ENCODE peak calls at places on chromosomes 11 and 22, in six cellular contexts. R is neural progenitor cell; Z is CD8-positive, alpha-beta T cell; V is lower lobe of right lung; O is A549; S is right atrium auricular region. H is an unnamed sample.
A peak's percentile ranks its signal among the peaks of the same experiment; 100 is the strongest.

GRCh38 chr11:64430570-64430969 is 71.6 kb downstream of the RPS6KA4 start:
- DNase-seq in Z (no peak), V (no peak), S (no peak), R (no peak), O (no peak), H (no peak)

GRCh38 chr22:23898006-23898974 is 4.1 kb downstream of the MIF start:
- DNase-seq in S (no peak), V (no peak), O (no peak), Z (no peak), R (no peak), H (no peak)

GRCh38 chr11:71311176-71311925 is 59.0 kb upstream of the SHANK2 start:
- DNase-seq in O (no peak), V (no peak), Z (no peak), S (peak; percentile 34), R (no peak), H (no peak)

GRCh38 chr22:20080776-20081654 is 974 bp downstream of the DGCR8 start:
- DNase-seq in Z (no peak), S (no peak), O (peak; percentile 5), R (peak; percentile 68), V (peak; percentile 51), H (no peak)

GRCh38 chr11:2575611-2576051 is 124.2 kb downstream of the KCNQ1OT1 start:
- DNase-seq in O (no peak), V (peak; percentile 36), S (no peak), R (no peak), Z (no peak), H (no peak)

GRCh38 chr11:32231909-32232493 is 141.1 kb downstream of the RCN1 start:
- DNase-seq in O (peak; percentile 35), V (no peak), Z (no peak), S (no peak), R (peak; percentile 70), H (peak; percentile 0)

GRCh38 chr11:32864555-32864954 is 28.1 kb upstream of the QSER1 start:
- DNase-seq in Z (no peak), V (no peak), R (no peak), O (no peak), S (no peak), H (no peak)

GRCh38 chr11:350723-351255 is 18.5 kb upstream of the B4GALNT4 start:
- DNase-seq in V (no peak), Z (no peak), O (no peak), R (no peak), S (no peak), H (no peak)

GRCh38 chr22:29780781-29781676 is 13.9 kb downstream of the UQCR10 start:
- DNase-seq in V (no peak), R (no peak), O (no peak), S (no peak), Z (no peak), H (no peak)

DNA sequence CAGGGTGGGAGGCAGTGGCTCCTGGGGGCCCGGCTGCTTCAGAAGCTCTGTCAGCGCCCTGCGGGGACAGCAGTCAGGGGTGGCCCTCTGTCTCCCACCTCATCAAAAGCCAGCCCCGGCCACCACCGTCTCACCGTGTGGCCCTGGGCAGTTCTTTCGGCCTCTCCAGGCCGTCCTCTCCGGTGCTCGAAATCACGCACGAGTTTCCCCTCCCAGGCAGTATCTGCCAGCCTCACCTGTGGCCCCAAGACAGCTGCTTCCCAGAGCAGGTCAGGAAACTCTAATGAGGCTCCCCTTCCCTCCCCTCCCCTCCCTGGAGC is 3.6 kb downstream of the SHISA8 start:
- DNase-seq in Z (no peak), S (no peak), O (no peak), V (no peak), R (peak; percentile 1), H (no peak)
- H3K4me3 ChIP-seq in Z (peak overlapping the region; percentile 30), S (no peak overlapping the region), O (no peak overlapping the region), V (no peak overlapping the region), R (no peak overlapping the region), H (no peak overlapping the region)

DNA sequence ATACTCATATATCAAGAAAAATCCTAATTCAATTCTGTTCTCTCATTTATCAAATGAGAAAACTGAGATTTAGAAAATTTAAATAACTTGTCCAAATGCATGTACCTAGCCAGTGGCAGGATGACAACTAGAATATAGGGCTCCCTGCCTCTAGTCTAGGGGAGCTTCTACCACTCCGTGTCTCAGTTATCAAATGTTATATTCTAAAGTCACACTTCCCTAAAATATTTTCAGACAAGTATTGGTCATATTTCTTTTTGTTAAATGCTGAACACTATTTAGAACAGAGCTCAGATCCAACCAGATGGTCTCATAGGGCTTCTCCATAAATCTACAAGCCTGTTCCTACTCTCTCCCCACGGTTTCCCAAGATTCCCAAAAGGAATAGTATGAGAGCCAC is 26.3 kb downstream of the KCNJ1 start:
- DNase-seq in R (no peak), Z (no peak), O (no peak), S (no peak), V (no peak), H (no peak)
- H3K4me3 ChIP-seq in R (no peak overlapping the region), Z (no peak overlapping the region), O (no peak overlapping the region), S (no peak overlapping the region), V (no peak overlapping the region), H (no peak overlapping the region)

DNA sequence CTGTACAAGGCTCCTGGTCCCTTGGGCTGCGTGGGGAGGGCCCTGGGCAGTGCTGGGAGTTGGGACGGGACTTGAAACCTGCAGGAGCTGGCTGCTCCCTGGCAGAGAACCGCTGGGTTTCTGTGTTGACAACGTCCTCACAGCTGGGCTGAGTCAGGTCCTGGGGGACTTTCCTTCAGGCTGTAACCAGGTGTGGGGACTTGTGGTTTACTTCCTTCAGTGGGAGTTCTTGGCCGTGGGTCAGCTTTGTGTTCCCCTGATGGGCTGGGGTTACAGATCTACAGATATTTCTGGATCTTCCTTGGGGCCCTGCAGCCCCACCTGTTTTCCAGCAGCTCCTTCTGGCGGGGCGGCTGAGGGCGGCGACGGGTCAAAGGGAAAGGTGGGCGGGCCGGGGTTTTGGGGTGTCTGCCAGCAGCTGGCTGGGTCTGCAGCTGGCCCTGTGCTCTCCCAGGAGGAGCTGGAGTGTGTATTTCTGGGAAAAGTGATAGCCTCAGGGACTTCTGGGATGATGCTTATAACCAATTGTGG is 18.9 kb downstream of the ST14 start:
- DNase-seq in R (no peak), V (no peak), S (no peak), Z (no peak), O (no peak), H (no peak)
- H3K4me3 ChIP-seq in R (no peak overlapping the region), V (no peak overlapping the region), S (no peak overlapping the region), Z (no peak overlapping the region), O (no peak overlapping the region), H (no peak overlapping the region)

DNA sequence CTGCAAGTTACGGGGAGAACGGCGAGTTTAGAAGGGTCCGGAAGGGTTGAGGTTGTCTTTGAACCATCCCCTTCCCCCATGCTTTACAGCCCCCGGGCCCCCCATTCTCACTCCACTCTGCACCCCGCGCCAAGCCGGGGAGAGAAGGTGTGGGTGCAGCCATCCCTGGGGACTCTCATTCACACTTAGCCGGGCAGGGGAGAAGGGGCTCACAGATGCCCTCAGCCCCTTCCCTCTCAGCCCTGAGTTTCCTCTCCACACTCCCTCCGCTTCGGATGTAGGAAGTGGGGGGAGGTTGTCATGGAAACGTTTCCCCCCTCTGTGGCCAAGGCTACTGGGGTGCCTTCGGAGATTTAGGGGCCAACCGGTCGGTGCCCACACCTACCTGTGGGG is 333 bp downstream of the CADM1 start:
- DNase-seq in R (no peak), Z (no peak), V (no peak), S (no peak), O (peak; percentile 28), H (no peak)
- H3K4me3 ChIP-seq in R (peak overlapping the region; percentile 77), Z (peak overlapping the region; percentile 53), V (peak overlapping the region; percentile 63), S (peak overlapping the region; percentile 74), O (peak overlapping the region; percentile 92), H (peak overlapping the region; percentile 53)

DNA sequence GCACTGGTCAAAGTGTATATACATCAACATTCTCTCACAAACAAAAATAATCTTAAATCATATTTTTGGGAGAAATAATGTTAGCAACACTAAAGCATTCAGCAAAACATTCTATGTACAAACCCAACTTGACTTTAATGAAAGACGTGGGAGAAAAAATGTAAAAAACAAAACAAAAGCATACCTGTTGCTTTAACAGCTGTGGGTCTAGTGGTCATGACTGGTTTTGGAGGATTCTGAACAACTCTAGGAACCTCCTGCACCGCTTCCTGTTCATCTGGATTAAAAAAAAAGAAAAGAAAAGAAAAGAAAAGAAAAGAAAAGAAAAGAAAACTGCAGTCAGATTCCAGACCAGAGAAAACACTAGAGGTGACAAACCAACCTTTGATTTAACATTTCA is 2.1 kb downstream of the FNBP4 start:
- DNase-seq in R (no peak), O (no peak), Z (no peak), V (no peak), S (no peak), H (no peak)
- H3K4me3 ChIP-seq in R (peak overlapping the region; percentile 72), O (peak overlapping the region; percentile 87), Z (no peak overlapping the region), V (peak overlapping the region; percentile 83), S (peak overlapping the region; percentile 87), H (peak overlapping the region; percentile 79)